ENCODE peak calls at places on chromosomes 4 and X, in eight cellular contexts. T, I, F, C, P, Y, K and G are unnamed samples.

GRCh38 chr4:74327751-74328150 is 19.5 kb downstream of the EPGN start:
- DNase-seq in C (no peak), P (no peak), K (no peak), Y (no peak), F (no peak), I (no peak), T (no peak), G (no peak)

GRCh38 chr4:184503869-184504300 is 29.5 kb upstream of the IRF2 start:
- DNase-seq in F (no peak), K (peak; percentile 42), I (no peak), P (peak; percentile 17), T (no peak), Y (peak; percentile 11), C (no peak), G (no peak)

GRCh38 chrX:16671005-16671404 is 21.0 kb downstream of the S100G start:
- DNase-seq in F (no peak), Y (peak; percentile 8), T (peak; percentile 4), I (peak; percentile 2), P (peak; percentile 78), K (peak; percentile 5), C (no peak), G (no peak)

GRCh38 chrX:37638047-37638446 is 47.5 kb upstream of the XK start:
- DNase-seq in K (no peak), I (no peak), T (no peak), F (no peak), C (no peak), P (no peak), Y (no peak), G (no peak)

GRCh38 chr4:10108818-10109783 is 7.5 kb downstream of the WDR1 start:
- DNase-seq in P (no peak), Y (peak; percentile 44), C (no peak), T (no peak), K (peak; percentile 61), I (peak; percentile 42), F (no peak), G (peak; percentile 79)

GRCh38 chrX:72105436-72105835 is 26.3 kb downstream of the RTL5 start:
- DNase-seq in I (no peak), K (peak; percentile 14), Y (peak; percentile 88), P (no peak), F (no peak), C (no peak), T (no peak), G (no peak)

GRCh38 chr4:78226279-78226678 is 169.2 kb downstream of the FRAS1 start:
- DNase-seq in C (no peak), P (no peak), F (no peak), I (no peak), K (no peak), Y (no peak), T (no peak), G (no peak)

GRCh38 chrX:11626351-11626750 is 39.4 kb downstream of the ARHGAP6 start:
- DNase-seq in F (no peak), C (no peak), P (no peak), Y (no peak), I (no peak), K (no peak), T (no peak), G (no peak)

GRCh38 chr4:114654607-114655006 is 56.0 kb downstream of the UGT8 start:
- DNase-seq in I (no peak), Y (no peak), T (no peak), P (no peak), C (no peak), F (no peak), K (no peak), G (no peak)